ENCODE peak calls at places on chromosomes 7 and 10, in eight cellular contexts. F is HepG2, D is tibial artery, S is GM12865, N is BJ, X is choroid plexus epithelial cell, T is astrocyte of the cerebellum, C is astrocyte of the spinal cord. K is an unnamed sample.

GRCh38 chr10:61463035-61463909 is 10.1 kb upstream of the TMEM26 start:
- DNase-seq in N (peak; percentile 67), S (no peak), T (peak; percentile 88), D (no peak), F (no peak), X (peak; percentile 77), C (peak; percentile 77), K (no peak)

GRCh38 chr10:20618148-20618547 is 279.0 kb downstream of the NEBL start:
- DNase-seq in N (no peak), F (no peak), C (no peak), X (no peak), D (no peak), T (no peak), S (no peak), K (no peak)

GRCh38 chr10:77602913-77603528 is 34.6 kb downstream of the KCNMA1 start:
- DNase-seq in C (peak; percentile 14), T (no peak), D (no peak), X (peak; percentile 29), N (no peak), F (no peak), S (no peak), K (no peak)

GRCh38 chr7:28017372-28017771 is 163.2 kb downstream of the JAZF1 start:
- DNase-seq in X (no peak), N (no peak), F (no peak), S (no peak), D (no peak), T (no peak), C (no peak), K (peak; percentile 34)

GRCh38 chr10:79068203-79068561 is 584 bp upstream of the ZMIZ1 start:
- DNase-seq in N (no peak), D (no peak), X (peak; percentile 16), F (no peak), T (no peak), S (peak; percentile 29), C (no peak), K (no peak)

GRCh38 chr10:124719213-124719851 is 24.8 kb downstream of the FAM53B start:
- DNase-seq in T (peak; percentile 56), X (peak; percentile 52), C (peak; percentile 53), F (no peak), S (peak; percentile 93), N (no peak), D (no peak), K (no peak)

GRCh38 chr7:106075937-106076336 is 36.2 kb downstream of the SYPL1 start:
- DNase-seq in F (no peak), C (no peak), D (no peak), X (no peak), T (no peak), S (no peak), N (no peak), K (no peak)

GRCh38 chr10:85609509-85609908 is 757.1 kb downstream of the GRID1 start:
- DNase-seq in F (no peak), X (no peak), C (no peak), N (no peak), T (no peak), D (no peak), S (no peak), K (no peak)

GRCh38 chr10:93330824-93331223 is 151.3 kb downstream of the MYOF start:
- DNase-seq in C (no peak), N (no peak), D (no peak), F (no peak), S (no peak), T (no peak), X (no peak), K (no peak)

GRCh38 chr10:11610855-11611247 is 599 bp downstream of the USP6NL start:
- DNase-seq in S (peak; percentile 61), X (peak; percentile 59), T (no peak), D (peak; percentile 45), F (no peak), N (no peak), C (peak; percentile 48), K (no peak)

GRCh38 chr10:12459338-12459737 is 110.0 kb downstream of the CAMK1D start:
- DNase-seq in N (no peak), C (no peak), X (peak; percentile 13), F (no peak), D (no peak), T (no peak), S (no peak), K (no peak)

GRCh38 chr7:30974605-30975256 is 11.0 kb downstream of the GHRHR start:
- DNase-seq in F (peak; percentile 60), N (no peak), D (no peak), C (peak; percentile 12), X (peak; percentile 66), T (no peak), S (peak; percentile 89), K (no peak)

GRCh38 chr7:30321089-30321991 is 36.9 kb downstream of the ZNRF2 start:
- DNase-seq in X (no peak), S (peak; percentile 44), F (no peak), N (no peak), T (no peak), C (peak; percentile 27), D (no peak), K (no peak)

GRCh38 chr7:620052-620451 is 100.4 kb upstream of the PDGFA start:
- DNase-seq in F (no peak), N (no peak), T (peak; percentile 34), C (peak; percentile 87), X (peak; percentile 74), D (no peak), S (no peak), K (peak; percentile 21)

GRCh38 chr7:69457912-69458491 is 140.3 kb upstream of the AUTS2 start:
- DNase-seq in N (no peak), D (no peak), T (peak; percentile 28), F (no peak), S (no peak), X (no peak), C (peak; percentile 5), K (peak; percentile 38)

GRCh38 chr10:43781480-43782361 is 133.0 kb upstream of the ZNF32 start:
- DNase-seq in T (no peak), F (peak; percentile 6), N (no peak), C (no peak), S (peak; percentile 21), D (no peak), X (no peak), K (no peak)

GRCh38 chr10:16314259-16314658 is 122.6 kb upstream of the PTER start:
- DNase-seq in D (no peak), T (no peak), X (no peak), C (no peak), N (no peak), F (peak; percentile 20), S (peak; percentile 9), K (no peak)

GRCh38 chr7:40298421-40298820 is 163.6 kb downstream of the SUGCT start:
- DNase-seq in S (no peak), N (peak; percentile 63), C (peak; percentile 91), F (no peak), D (no peak), X (peak; percentile 86), T (peak; percentile 47), K (no peak)

GRCh38 chr7:80724249-80724871 is 85.9 kb downstream of the CD36 start:
- DNase-seq in C (peak; percentile 72), F (peak; percentile 13), S (no peak), D (no peak), N (peak; percentile 93), X (peak; percentile 74), T (peak; percentile 64), K (no peak)

GRCh38 chr7:2495402-2496309 is 19.5 kb upstream of the GRIFIN start:
- DNase-seq in F (no peak), N (no peak), T (no peak), X (no peak), C (no peak), S (no peak), D (no peak), K (no peak)

GRCh38 chr7:157519246-157519645 is 182.4 kb downstream of the DNAJB6 start:
- DNase-seq in X (no peak), S (no peak), N (no peak), T (no peak), C (no peak), D (no peak), F (no peak), K (no peak)

GRCh38 chr10:26566525-26567348 is 128.6 kb downstream of the APBB1IP start:
- DNase-seq in N (no peak), C (no peak), F (no peak), T (no peak), S (no peak), X (no peak), D (no peak), K (no peak)

GRCh38 chr7:73578342-73579124 is at the start of gene TBL2:
- DNase-seq in C (peak; percentile 99), F (peak; percentile 94), N (peak; percentile 88), S (peak; percentile 99), T (peak; percentile 97), D (peak; percentile 99), X (peak; percentile 99), K (peak; percentile 90)
- TF ChIP-seq CTCF in C (peak; percentile 28), F (peak; percentile 43), N (peak; percentile 38), S (no peak), T (peak; percentile 16), D (no peak), X (peak; percentile 37), K (no peak)

DNA sequence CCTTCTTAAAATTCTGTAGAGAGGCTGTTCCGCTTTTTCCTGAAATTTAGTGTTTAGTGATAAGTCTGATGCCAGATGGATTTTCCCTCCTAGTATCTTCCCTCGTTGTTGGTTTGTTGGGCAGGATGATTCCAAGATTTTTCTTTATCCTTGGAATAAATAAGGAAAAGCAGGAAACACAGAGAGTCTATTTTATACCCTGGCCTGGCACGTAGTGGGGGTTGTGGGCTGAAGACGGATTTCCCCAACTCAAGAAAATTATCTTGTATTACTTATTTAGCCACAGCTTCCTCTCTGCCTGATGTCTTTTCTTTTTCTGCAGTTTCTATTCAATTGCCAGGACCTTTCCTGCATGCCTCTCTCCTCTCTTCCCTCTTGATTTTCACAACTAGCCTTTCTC is 111.1 kb downstream of the AOAH start:
- DNase-seq in X (no peak), C (no peak), S (no peak), N (no peak), D (no peak), T (no peak), F (no peak), K (no peak)
- H3K4me3 ChIP-seq in X (no peak overlapping the region), C (no peak overlapping the region), S (no peak overlapping the region), N (no peak overlapping the region), D (no peak overlapping the region), T (no peak overlapping the region), F (no peak overlapping the region), K (no peak overlapping the region)

DNA sequence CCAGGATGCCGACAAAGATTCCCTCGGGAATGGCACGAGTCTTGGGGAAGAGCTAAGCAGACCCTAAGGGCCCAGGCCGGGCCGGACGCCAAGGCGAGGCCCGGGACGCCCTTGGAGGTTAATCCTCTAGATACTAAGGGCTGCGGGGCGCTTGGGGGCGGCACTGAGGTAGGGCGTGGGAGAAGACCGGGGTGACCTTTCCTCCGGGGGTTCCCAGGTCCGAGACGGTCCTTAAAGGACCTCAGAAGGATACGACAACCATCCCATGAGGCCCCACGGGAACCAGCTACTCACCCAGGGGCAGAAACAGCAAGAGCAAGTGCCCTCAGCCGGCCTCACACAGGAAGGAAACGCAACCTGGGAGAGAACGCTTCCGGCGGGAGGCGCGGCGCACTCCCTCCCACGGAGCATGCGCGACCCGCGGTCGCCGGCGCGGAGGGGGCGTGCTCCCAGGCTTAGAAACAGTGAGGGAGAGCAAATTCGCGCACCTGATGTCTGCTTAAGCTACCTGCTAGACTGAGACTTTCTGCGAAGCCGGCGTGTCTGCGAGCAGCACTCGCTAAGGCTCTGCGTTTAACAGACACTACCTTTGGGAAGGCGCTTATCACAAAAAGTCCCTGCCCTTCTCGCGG is at the start of gene ATAD1:
- DNase-seq in T (peak; percentile 32), C (peak; percentile 83), X (peak; percentile 83), S (peak; percentile 95), F (peak; percentile 86), D (peak; percentile 75), N (peak; percentile 47), K (peak; percentile 59)
- TF ChIP-seq CTCF in T (peak; percentile 45), C (peak; percentile 34), X (peak; percentile 50), S (peak; percentile 40), F (no peak), D (no peak), N (peak; percentile 50), K (peak; percentile 42)

GRCh38 chr7:75617634-75618234 is 121.0 kb downstream of the HIP1 start:
- DNase-seq in F (peak; percentile 50), X (peak; percentile 50), T (no peak), C (no peak), D (peak; percentile 75), S (peak; percentile 70), N (no peak), K (no peak)
- H3K4me3 ChIP-seq in F (peak overlapping the region; percentile 9), X (no peak overlapping the region), T (no peak overlapping the region), C (no peak overlapping the region), D (no peak overlapping the region), S (no peak overlapping the region), N (no peak overlapping the region), K (no peak overlapping the region)

K was measured in retinal pigment epithelial cell.